ENCODE peak calls at places on chromosome 3, in seven cellular contexts. One of them, this sample, is unnamed.

GRCh38 chr3:129230311-129231019 is 18.9 kb upstream of the COPG1 start:
- DNase-seq in fibroblast of pulmonary artery: peak
- DNase-seq in NCI-H1105: no peak
- DNase-seq in A172: peak
- DNase-seq in NCI-H524: no peak
- DNase-seq in effector memory CD4-positive, alpha-beta T cell: no peak
- DNase-seq in endothelial cell: no peak
- DNase-seq in this sample: peak

GRCh38 chr3:51722362-51722761 is 15.5 kb downstream of the GRM2 start:
- DNase-seq in fibroblast of pulmonary artery: no peak
- DNase-seq in NCI-H1105: no peak
- DNase-seq in A172: no peak
- DNase-seq in NCI-H524: no peak
- DNase-seq in effector memory CD4-positive, alpha-beta T cell: no peak
- DNase-seq in endothelial cell: no peak
- DNase-seq in this sample: no peak

GRCh38 chr3:123064506-123064905 is 2.3 kb upstream of the PDIA5 start:
- DNase-seq in fibroblast of pulmonary artery: no peak
- DNase-seq in NCI-H1105: no peak
- DNase-seq in A172: no peak
- DNase-seq in NCI-H524: no peak
- DNase-seq in effector memory CD4-positive, alpha-beta T cell: no peak
- DNase-seq in endothelial cell: no peak
- DNase-seq in this sample: no peak

GRCh38 chr3:173397161-173398110 is at the start of gene NLGN1:
- DNase-seq in fibroblast of pulmonary artery: peak
- DNase-seq in NCI-H1105: peak
- DNase-seq in A172: peak
- DNase-seq in NCI-H524: peak
- DNase-seq in effector memory CD4-positive, alpha-beta T cell: no peak
- DNase-seq in endothelial cell: peak
- DNase-seq in this sample: peak

GRCh38 chr3:5232570-5232969 is 45.1 kb downstream of the EDEM1 start:
- DNase-seq in fibroblast of pulmonary artery: no peak
- DNase-seq in NCI-H1105: no peak
- DNase-seq in A172: no peak
- DNase-seq in NCI-H524: no peak
- DNase-seq in effector memory CD4-positive, alpha-beta T cell: no peak
- DNase-seq in endothelial cell: no peak
- DNase-seq in this sample: no peak

GRCh38 chr3:53056442-53056841 is 10.6 kb upstream of the SFMBT1 start:
- DNase-seq in fibroblast of pulmonary artery: peak
- DNase-seq in NCI-H1105: no peak
- DNase-seq in A172: no peak
- DNase-seq in NCI-H524: no peak
- DNase-seq in effector memory CD4-positive, alpha-beta T cell: no peak
- DNase-seq in endothelial cell: peak
- DNase-seq in this sample: no peak

GRCh38 chr3:149085828-149086231 is 503 bp downstream of the HLTF start:
- DNase-seq in fibroblast of pulmonary artery: peak
- DNase-seq in NCI-H1105: no peak
- DNase-seq in A172: peak
- DNase-seq in NCI-H524: peak
- DNase-seq in effector memory CD4-positive, alpha-beta T cell: no peak
- DNase-seq in endothelial cell: peak
- DNase-seq in this sample: peak

GRCh38 chr3:70531063-70531657 is 218.7 kb upstream of the MDFIC2 start:
- DNase-seq in fibroblast of pulmonary artery: peak
- DNase-seq in NCI-H1105: no peak
- DNase-seq in A172: peak
- DNase-seq in NCI-H524: peak
- DNase-seq in effector memory CD4-positive, alpha-beta T cell: no peak
- DNase-seq in endothelial cell: no peak
- DNase-seq in this sample: peak

GRCh38 chr3:63967675-63968611 is 55.4 kb downstream of the PSMD6 start:
- DNase-seq in fibroblast of pulmonary artery: peak
- DNase-seq in NCI-H1105: no peak
- DNase-seq in A172: no peak
- DNase-seq in NCI-H524: peak
- DNase-seq in effector memory CD4-positive, alpha-beta T cell: peak
- DNase-seq in endothelial cell: no peak
- DNase-seq in this sample: peak

GRCh38 chr3:36907911-36908646 is 36.8 kb downstream of the TRANK1 start:
- DNase-seq in fibroblast of pulmonary artery: peak
- DNase-seq in NCI-H1105: no peak
- DNase-seq in A172: peak
- DNase-seq in NCI-H524: no peak
- DNase-seq in effector memory CD4-positive, alpha-beta T cell: peak
- DNase-seq in endothelial cell: peak
- DNase-seq in this sample: peak